ENCODE peak calls at places on chromosome 12, in ten cellular contexts. H, G, Q, Z, L, I, V, D, F and R are unnamed samples.

GRCh38 chr12:48917857-48918537 is 7.3 kb downstream of the FKBP11 start:
- DNase-seq in H (no peak), G (no peak), Q (no peak), Z (no peak), L (no peak), I (no peak), V (no peak), D (no peak), F (no peak), R (no peak)

GRCh38 chr12:87943666-87944065 is 85.5 kb downstream of the C12orf50 start:
- DNase-seq in H (no peak), G (no peak), Q (no peak), Z (no peak), L (no peak), I (no peak), V (no peak), D (no peak), F (no peak), R (no peak)

GRCh38 chr12:48446372-48446771 is 26.0 kb upstream of the ANP32D start:
- DNase-seq in H (no peak), G (no peak), Q (peak), Z (no peak), L (no peak), I (no peak), V (no peak), D (no peak), F (no peak), R (no peak)

GRCh38 chr12:131282292-131283080 is 328.8 kb downstream of the ADGRD1 start:
- DNase-seq in H (no peak), G (no peak), Q (no peak), Z (no peak), L (no peak), I (no peak), V (no peak), D (no peak), F (no peak), R (no peak)

GRCh38 chr12:130301577-130301976 is 36.1 kb upstream of the PIWIL1 start:
- DNase-seq in H (no peak), G (no peak), Q (no peak), Z (no peak), L (no peak), I (no peak), V (no peak), D (no peak), F (no peak), R (no peak)

GRCh38 chr12:29990971-29991370 is 207.2 kb upstream of the TMTC1 start:
- DNase-seq in H (no peak), G (no peak), Q (no peak), Z (no peak), L (no peak), I (no peak), V (no peak), D (no peak), F (no peak), R (no peak)

GRCh38 chr12:131223171-131223761 is 269.6 kb downstream of the ADGRD1 start:
- DNase-seq in H (no peak), G (no peak), Q (no peak), Z (no peak), L (no peak), I (no peak), V (no peak), D (no peak), F (no peak), R (no peak)

GRCh38 chr12:124917135-124917840 is 2.8 kb upstream of the UBC start:
- DNase-seq in H (peak), G (no peak), Q (peak), Z (peak), L (no peak), I (peak), V (peak), D (peak), F (no peak), R (peak)

GRCh38 chr12:11693626-11694025 is 44.2 kb downstream of the ETV6 start:
- DNase-seq in H (no peak), G (no peak), Q (no peak), Z (no peak), L (no peak), I (no peak), V (no peak), D (no peak), F (no peak), R (no peak)

GRCh38 chr12:114933428-114934160 is 249.6 kb upstream of the TBX3 start:
- DNase-seq in H (no peak), G (no peak), Q (peak), Z (no peak), L (no peak), I (peak), V (peak), D (no peak), F (no peak), R (no peak)

GRCh38 chr12:24222968-24223367 is 273.5 kb upstream of the SOX5 start:
- DNase-seq in H (no peak), G (no peak), Q (peak), Z (no peak), L (no peak), I (peak), V (no peak), D (no peak), F (no peak), R (no peak)